ENCODE peak calls at places on chromosome 18, in four cellular contexts. I, T, K and H are unnamed samples.

GRCh38 chr18:36516726-36517125 is 219.2 kb downstream of the FHOD3 start:
- DNase-seq in I (no peak), T (no peak), K (no peak), H (no peak)

GRCh38 chr18:48989304-48990284 is 38.8 kb upstream of the SMAD7 start:
- DNase-seq in K (no peak), I (no peak), T (no peak), H (no peak)

GRCh38 chr18:49521251-49521650 is 34.2 kb upstream of the C18orf32 start:
- DNase-seq in K (no peak), I (no peak), T (no peak), H (peak)

GRCh38 chr18:46720521-46720920 is 36.3 kb downstream of the ST8SIA5 start:
- DNase-seq in I (no peak), T (no peak), K (no peak), H (no peak)

GRCh38 chr18:58481321-58482180 is 147.3 kb downstream of the ALPK2 start:
- DNase-seq in T (no peak), K (no peak), I (no peak), H (no peak)

GRCh38 chr18:50024466-50024865 is 170.5 kb downstream of the MYO5B start:
- DNase-seq in I (no peak), K (no peak), T (no peak), H (no peak)

GRCh38 chr18:63342206-63342605 is 22.6 kb upstream of the BCL2 start:
- DNase-seq in T (no peak), K (peak), I (no peak), H (peak)

GRCh38 chr18:2083691-2084090 is 487.6 kb downstream of the METTL4 start:
- DNase-seq in T (no peak), I (no peak), K (peak), H (no peak)

GRCh38 chr18:41767960-41768359 is 187.1 kb upstream of the PIK3C3 start:
- DNase-seq in T (no peak), K (peak), I (no peak), H (no peak)

GRCh38 chr18:27109403-27109802 is 75.7 kb downstream of the CHST9 start:
- DNase-seq in I (no peak), T (no peak), K (no peak), H (no peak)

GRCh38 chr18:3593904-3594759 is 144.2 kb downstream of the TGIF1 start:
- DNase-seq in I (peak), K (peak), T (peak), H (peak)

GRCh38 chr18:45339819-45340550 is 275.3 kb upstream of the SLC14A2 start:
- DNase-seq in K (no peak), I (no peak), T (no peak), H (no peak)

GRCh38 chr18:42048150-42048549 is 93.1 kb downstream of the PIK3C3 start:
- DNase-seq in I (no peak), T (peak), K (no peak), H (no peak)

GRCh38 chr18:31791817-31792579 is 31.3 kb upstream of the SLC25A52 start:
- DNase-seq in T (no peak), K (no peak), I (no peak), H (no peak)

GRCh38 chr18:68428666-68429065 is 286.2 kb downstream of the TMX3 start:
- DNase-seq in T (no peak), K (no peak), I (no peak), H (no peak)

GRCh38 chr18:49510393-49511115 is 23.5 kb upstream of the C18orf32 start:
- DNase-seq in T (no peak), K (peak), I (no peak), H (peak)

GRCh38 chr18:71443726-71444480 is 1100.2 kb downstream of the CBLN2 start:
- DNase-seq in I (no peak), K (no peak), T (no peak), H (no peak)

GRCh38 chr18:64993695-64994094 is 757.1 kb upstream of the CDH7 start:
- DNase-seq in K (no peak), I (no peak), T (no peak), H (no peak)

DNA sequence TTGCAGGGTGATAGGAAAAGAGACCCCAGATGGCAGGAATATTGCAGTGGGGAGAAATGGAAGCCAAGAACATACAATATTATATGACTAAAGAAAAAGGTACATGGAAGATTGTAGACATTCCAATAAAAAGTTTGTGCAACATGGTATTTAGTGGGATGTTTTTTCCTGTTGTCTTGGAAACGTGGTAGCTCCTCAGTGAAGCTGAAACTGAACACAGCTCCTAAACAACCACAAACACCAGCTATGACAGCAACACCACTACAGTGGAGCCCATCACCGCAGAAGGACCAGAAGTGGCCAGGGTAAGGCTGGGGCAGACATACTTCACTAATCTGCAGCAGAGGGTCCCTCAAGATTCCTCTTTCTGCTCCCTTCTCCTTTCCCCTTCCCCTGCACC is 246.8 kb downstream of the CDH20 start:
- DNase-seq in K (no peak), I (no peak), T (no peak), H (no peak)
- TF ChIP-seq CTCF in K (no peak), I (no peak), T (no peak), H (no peak)

DNA sequence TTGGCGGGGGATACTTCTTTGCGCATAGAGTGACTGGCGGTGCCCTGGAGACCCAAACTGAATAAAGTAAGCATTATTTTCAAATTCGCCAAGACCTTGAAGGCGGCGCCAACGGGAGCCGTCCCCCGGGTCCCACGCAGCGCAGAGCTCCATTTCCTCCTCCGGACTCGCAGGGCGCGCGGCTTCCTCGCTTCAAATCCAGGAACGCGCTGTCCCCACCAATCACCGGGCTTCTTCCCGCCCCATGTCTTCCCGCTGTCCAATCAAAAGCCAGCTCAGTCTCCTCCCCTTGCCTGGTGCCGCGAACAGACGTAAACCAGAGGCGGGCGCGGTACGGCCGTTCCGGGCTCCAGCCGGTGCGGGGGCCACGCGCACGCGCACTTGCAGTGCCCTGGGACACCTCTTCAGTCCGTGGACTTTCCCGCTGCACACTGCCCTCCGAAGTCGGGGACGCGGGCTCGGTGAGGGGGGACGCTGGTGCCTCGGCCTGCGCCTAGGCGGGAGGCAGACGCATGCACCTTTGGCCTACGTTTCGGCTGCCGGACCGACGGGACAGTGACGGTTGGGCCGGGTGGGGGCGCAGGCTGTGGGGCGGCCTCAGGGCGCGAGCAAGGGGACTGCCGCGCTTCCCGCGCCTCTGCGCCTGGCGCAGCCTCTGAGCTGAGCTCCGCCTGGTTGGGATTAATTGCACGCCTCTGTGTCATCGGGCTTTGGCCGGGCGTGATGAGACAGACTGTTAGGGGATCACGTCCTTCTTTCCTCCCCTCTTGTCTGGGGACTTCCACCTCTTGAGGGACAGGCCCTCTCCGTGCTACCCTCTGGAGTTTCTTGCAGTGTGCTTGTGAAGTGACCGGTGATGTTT is at the start of gene CEP192:
- DNase-seq in T (peak), I (peak), K (peak), H (peak)
- TF ChIP-seq CTCF in T (no peak), I (no peak), K (no peak), H (no peak)

DNA sequence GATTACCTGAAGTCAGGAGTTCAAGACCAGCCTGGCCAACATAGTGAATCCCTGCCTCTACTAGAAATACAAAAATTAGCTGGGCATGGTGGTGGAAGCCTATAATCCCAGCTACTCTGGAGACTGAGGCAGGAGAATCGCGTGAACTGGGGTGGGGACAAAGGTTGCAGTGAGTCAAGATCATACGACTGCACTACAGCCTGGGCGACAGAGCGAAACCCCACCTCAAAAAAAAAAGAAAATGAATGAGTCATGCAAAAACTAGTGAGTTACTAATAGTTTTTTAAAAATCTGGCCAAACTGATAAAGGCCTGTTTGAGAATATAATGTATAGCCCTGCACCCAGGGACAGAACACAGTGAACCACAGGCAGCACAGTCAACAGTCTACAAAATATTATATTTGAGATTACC is 17.5 kb downstream of the AFG3L2 start:
- DNase-seq in T (no peak), I (no peak), K (no peak), H (no peak)
- TF ChIP-seq CTCF in T (no peak), I (no peak), K (no peak), H (no peak)

DNA sequence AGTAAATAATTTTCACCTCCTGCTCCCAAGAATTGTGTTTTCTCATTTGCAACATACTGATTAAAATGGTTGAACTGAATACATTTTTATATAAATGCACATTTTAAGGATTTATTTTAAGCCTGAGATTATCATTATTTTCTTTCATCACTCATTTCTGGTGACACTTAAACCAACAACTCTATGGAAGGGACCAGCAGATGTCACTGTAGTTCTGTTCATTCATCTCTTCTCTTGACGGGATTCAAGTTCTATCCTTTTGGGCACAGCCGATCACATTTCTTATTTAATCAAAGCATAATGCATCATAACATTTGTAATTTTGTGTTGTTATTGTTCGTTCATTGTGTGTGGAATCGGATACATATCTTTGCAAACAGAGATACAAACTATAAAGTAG is 417.9 kb downstream of the HRH4 start:
- DNase-seq in I (no peak), K (peak), T (no peak), H (no peak)
- TF ChIP-seq CTCF in I (peak), K (peak), T (peak), H (peak)

GRCh38 chr18:59593291-59593717 is 103.9 kb downstream of the CCBE1 start:
- DNase-seq in K (no peak), I (no peak), T (no peak), H (no peak)
- TF ChIP-seq CTCF in K (no peak), I (no peak), T (no peak), H (no peak)

GRCh38 chr18:476368-476767 is 24.1 kb downstream of the COLEC12 start:
- DNase-seq in K (no peak), T (no peak), I (no peak), H (no peak)
- TF ChIP-seq CTCF in K (no peak), T (no peak), I (no peak), H (no peak)

DNA sequence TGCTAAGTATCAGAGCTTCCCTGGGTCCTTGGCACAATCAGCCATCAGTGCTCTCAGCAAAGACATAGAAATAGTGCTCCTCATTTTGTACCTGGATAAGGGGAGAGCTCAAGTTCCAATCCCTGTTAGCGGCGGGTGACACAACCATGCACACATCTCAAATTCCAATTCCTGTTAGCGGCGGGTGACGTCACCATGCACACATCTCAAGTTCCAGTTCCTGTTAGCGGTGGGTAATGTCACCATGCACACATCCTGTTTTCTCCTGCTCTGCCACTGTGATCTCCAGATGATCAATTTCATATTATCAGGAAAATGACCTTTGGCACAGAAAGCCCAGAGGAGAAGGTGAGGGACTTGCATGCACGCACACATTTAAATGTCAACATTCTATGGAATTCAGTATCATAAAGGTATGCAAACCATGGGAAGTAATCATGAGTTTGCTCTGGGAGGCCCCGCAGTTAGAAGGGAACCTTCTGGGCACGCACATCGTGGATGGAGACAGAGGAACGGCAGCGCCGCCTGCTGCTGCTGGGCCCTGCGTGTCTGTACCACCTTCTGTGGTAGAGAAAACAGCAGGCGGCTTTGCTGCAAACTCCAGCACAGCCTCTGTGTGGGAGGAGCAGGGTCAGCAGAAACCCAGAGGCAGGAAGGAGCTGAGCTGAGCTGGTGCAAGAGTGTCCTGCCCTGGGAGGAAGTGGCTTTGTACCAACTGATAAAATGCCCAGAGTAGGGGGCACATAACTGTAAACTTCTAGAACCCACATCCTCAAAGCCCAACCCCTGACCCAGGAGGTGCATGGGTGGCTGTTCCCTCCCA is 77.8 kb downstream of the MBP start:
- DNase-seq in I (peak), T (peak), K (peak), H (peak)
- TF ChIP-seq CTCF in I (peak), T (peak), K (no peak), H (no peak)

GRCh38 chr18:78497641-78498040 is 482.0 kb upstream of the SALL3 start:
- DNase-seq in I (no peak), K (no peak), T (no peak), H (no peak)
- TF ChIP-seq CTCF in I (no peak), K (no peak), T (no peak), H (no peak)